ENCODE peak calls at places on chromosomes 4 and X, in five cellular contexts. R is gastrocnemius medialis, I is spleen, Z is bronchial epithelial cell, M is cardiac muscle cell. Q is an unnamed sample. For H3K36me3, the result is how much of the 10 kb centered on the place peaks cover.

GRCh38 chr4:32140636-32141035 is 1420.5 kb downstream of the PCDH7 start:
- DNase-seq in M (no peak), I (no peak), Z (peak), R (no peak), Q (no peak)

GRCh38 chr4:88101165-88101564 is 57.3 kb downstream of the ABCG2 start:
- DNase-seq in Z (no peak), M (no peak), R (no peak), I (no peak), Q (no peak)

GRCh38 chr4:166014411-166014810 is 141.4 kb downstream of the TLL1 start:
- DNase-seq in Z (peak), I (no peak), R (no peak), M (no peak), Q (no peak)

GRCh38 chrX:137930562-137930961 is 364.6 kb downstream of the ZIC3 start:
- DNase-seq in I (no peak), Z (no peak), R (no peak), M (no peak), Q (no peak)

GRCh38 chr4:1082215-1083182 is 30.9 kb downstream of the RNF212 start:
- DNase-seq in R (peak), M (no peak), I (no peak), Z (peak), Q (no peak)

GRCh38 chr4:93475730-93476129 is 352.8 kb upstream of the ATOH1 start:
- DNase-seq in I (no peak), Z (peak), M (no peak), R (no peak), Q (no peak)

GRCh38 chrX:68415289-68415688 is 18.0 kb downstream of the OPHN1 start:
- DNase-seq in R (peak), M (no peak), Z (no peak), I (no peak), Q (no peak)

GRCh38 chrX:54933150-54933826 is 12.7 kb downstream of the TRO start:
- DNase-seq in I (no peak), Z (no peak), M (no peak), R (no peak), Q (no peak)

GRCh38 chr4:15995826-15996225 is 32.9 kb upstream of the FGFBP2 start:
- DNase-seq in M (no peak), I (no peak), Z (no peak), R (no peak), Q (no peak)

GRCh38 chrX:149455934-149456333 is 49.2 kb downstream of the IDS start:
- DNase-seq in M (no peak), I (no peak), Z (no peak), R (no peak), Q (no peak)

GRCh38 chr4:47642985-47643745 is 158.1 kb downstream of the ATP10D start:
- DNase-seq in I (no peak), R (no peak), Z (no peak), M (no peak), Q (peak)

GRCh38 chr4:24394041-24394440 is 190.3 kb downstream of the DHX15 start:
- DNase-seq in R (no peak), I (no peak), Z (peak), M (no peak), Q (no peak)

GRCh38 chr4:185108185-185108584 is 34.9 kb upstream of the SLC25A4 start:
- DNase-seq in Z (no peak), R (no peak), I (no peak), M (no peak), Q (no peak)

GRCh38 chr4:140993969-140994459 is 139.3 kb downstream of the RNF150 start:
- DNase-seq in I (no peak), R (no peak), M (no peak), Z (no peak), Q (no peak)

GRCh38 chr4:174423257-174423944 is 98.9 kb downstream of the HPGD start:
- DNase-seq in R (peak), Z (peak), I (no peak), M (peak), Q (no peak)

GRCh38 chr4:53680168-53680567 is 88.9 kb upstream of the LNX1 start:
- DNase-seq in I (no peak), M (no peak), R (no peak), Z (no peak), Q (no peak)

GRCh38 chrX:103565752-103566151 is 19.6 kb upstream of the TCEAL4 start:
- DNase-seq in Z (peak), M (no peak), R (no peak), I (no peak), Q (no peak)

GRCh38 chrX:133364201-133364600 is 51.1 kb downstream of the GPC4 start:
- DNase-seq in R (no peak), M (no peak), I (no peak), Z (no peak), Q (no peak)

GRCh38 chr4:7332216-7333023 is 102.3 kb downstream of the PSAPL1 start:
- DNase-seq in Z (no peak), R (no peak), I (peak), M (no peak), Q (no peak)

GRCh38 chrX:56728321-56728720 is 722 bp upstream of the NBDY start:
- DNase-seq in Z (peak), M (peak), R (no peak), I (no peak), Q (no peak)

GRCh38 chr4:120858776-120859175 is 63.8 kb downstream of the PRDM5 start:
- DNase-seq in Z (peak), I (no peak), R (no peak), M (no peak), Q (no peak)

GRCh38 chr4:4864443-4864939 is 5.0 kb downstream of the MSX1 start:
- DNase-seq in M (no peak), R (no peak), Z (no peak), I (peak), Q (no peak)

GRCh38 chr4:100075486-100076270 is 114.6 kb downstream of the DDIT4L start:
- DNase-seq in R (no peak), Z (no peak), M (no peak), I (no peak), Q (no peak)

GRCh38 chr4:108117473-108118182 is 51.1 kb downstream of the LEF1 start:
- DNase-seq in M (peak), I (no peak), Z (no peak), R (no peak), Q (no peak)

GRCh38 chr4:17875402-17876070 is 64.8 kb downstream of the NCAPG start:
- DNase-seq in M (no peak), I (no peak), Z (no peak), R (no peak), Q (no peak)

GRCh38 chr4:140884431-140885058 is 128.4 kb upstream of the TBC1D9 start:
- DNase-seq in M (peak), R (no peak), Z (peak), I (no peak), Q (peak)

GRCh38 chr4:19678763-19679162 is 572.9 kb upstream of the SLIT2 start:
- DNase-seq in I (no peak), M (no peak), Z (peak), R (no peak), Q (no peak)

GRCh38 chrX:5399403-5399802 is 829.3 kb downstream of the NLGN4X start:
- DNase-seq in I (no peak), R (no peak), M (no peak), Z (no peak), Q (no peak)

GRCh38 chrX:106802063-106802387 is 448 bp upstream of the TBC1D8B start:
- DNase-seq in M (peak), Z (no peak), R (no peak), I (no peak), Q (no peak)

GRCh38 chr4:173074501-173074946 is 94.1 kb upstream of the GALNT7 start:
- DNase-seq in R (peak), Z (peak), I (no peak), M (no peak), Q (no peak)

GRCh38 chrX:68532828-68533227 is 34.0 kb downstream of the YIPF6 start:
- DNase-seq in M (no peak), I (no peak), Z (no peak), R (no peak), Q (no peak)

GRCh38 chr4:140049924-140050681 is 103.9 kb downstream of the MAML3 start:
- DNase-seq in Z (no peak), R (no peak), I (no peak), M (peak), Q (peak)

GRCh38 chr4:130722370-130722769 is 1626.4 kb downstream of the C4orf33 start:
- DNase-seq in Z (peak), R (no peak), M (no peak), I (no peak), Q (no peak)

GRCh38 chrX:155745792-155746191 is 133.0 kb upstream of the TMLHE start:
- DNase-seq in I (no peak), R (peak), M (peak), Z (peak), Q (no peak)

GRCh38 chr4:19214591-19214990 is 1037.1 kb upstream of the SLIT2 start:
- DNase-seq in Z (peak), M (no peak), I (no peak), R (no peak), Q (no peak)

GRCh38 chr4:6761540-6762243 is 20.8 kb upstream of the KIAA0232 start:
- DNase-seq in I (peak), M (no peak), R (no peak), Z (no peak), Q (no peak)

GRCh38 chr4:88119951-88120350 is 38.5 kb downstream of the ABCG2 start:
- DNase-seq in Z (no peak), R (no peak), I (no peak), M (no peak), Q (no peak)

GRCh38 chr4:132065940-132066495 is 1083.1 kb upstream of the PCDH10 start:
- DNase-seq in R (no peak), I (no peak), Z (peak), M (no peak), Q (no peak)

GRCh38 chrX:124426273-124426672 is 79.9 kb downstream of the SH2D1A start:
- DNase-seq in Z (no peak), M (no peak), R (no peak), I (no peak), Q (no peak)

DNA sequence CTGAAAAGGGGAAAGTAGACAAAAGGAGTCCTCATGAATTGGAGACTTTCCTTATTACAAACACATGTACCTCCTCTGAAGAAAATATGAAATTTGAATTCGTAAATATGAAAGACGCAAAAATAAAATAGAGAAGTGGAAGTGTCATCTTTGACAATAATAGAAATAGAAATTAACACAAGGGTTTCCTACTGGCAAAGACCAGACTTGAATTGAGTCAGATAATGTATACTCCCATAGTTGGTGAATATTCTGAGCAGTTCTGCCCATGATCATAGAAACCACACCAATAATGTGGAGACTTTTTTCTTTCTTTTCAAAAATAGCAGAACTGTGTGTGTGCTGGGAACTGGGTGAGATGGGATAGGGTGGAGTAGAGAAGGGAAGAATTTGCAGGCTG is 277.7 kb upstream of the TET2 start:
- DNase-seq in R (no peak), Z (no peak), I (no peak), M (no peak), Q (no peak)
- H3K4me3 ChIP-seq in R (no peak), Z (no peak), I (no peak), M (no peak), Q (no peak)

GRCh38 chr4:138560448-138560847 is 318.3 kb upstream of the SLC7A11 start:
- DNase-seq in M (no peak), I (peak), R (no peak), Z (no peak), Q (no peak)
- H3K36me3 ChIP-seq in M (under half), I (under half), R (under half), Z (under half), Q (under half)

GRCh38 chr4:170025523-170026252 is 507 bp downstream of the MFAP3L start:
- DNase-seq in I (no peak), R (peak), Z (no peak), M (peak), Q (peak)

GRCh38 chr4:170030121-170030520 is 3.9 kb upstream of the MFAP3L start:
- DNase-seq in R (no peak), M (no peak), I (no peak), Z (peak), Q (no peak)

GRCh38 chr4:170027181-170027829 is 1.1 kb upstream of the MFAP3L start:
- DNase-seq in I (peak), M (peak), Z (peak), R (peak), Q (peak)

GRCh38 chr4:170022211-170022610 is 4.0 kb downstream of the MFAP3L start:
- DNase-seq in R (no peak), I (no peak), M (no peak), Z (no peak), Q (no peak)

GRCh38 chr4:170026253-170026991 is at the start of gene MFAP3L:
- DNase-seq in R (peak), M (peak), I (peak), Z (peak), Q (peak)
- TF ChIP-seq CTCF in R (peak), M (no peak), I (no peak), Z (no peak), Q (peak)

GRCh38 chr4:40202474-40202873 is 5.6 kb downstream of the RHOH start:
- DNase-seq in R (no peak), I (no peak), M (no peak), Z (no peak), Q (no peak)
- H3K4me3 ChIP-seq in R (no peak), I (peak), M (no peak), Z (no peak), Q (no peak)

GRCh38 chr4:186604124-186604627 is 48.8 kb upstream of the MTNR1A start:
- DNase-seq in I (no peak), Z (no peak), R (no peak), M (no peak), Q (no peak)
- H3K36me3 ChIP-seq in I (under half), Z (under half), R (under half), M (half or more), Q (under half)

GRCh38 chr4:41725254-41725653 is 23.3 kb downstream of the PHOX2B start:
- DNase-seq in I (no peak), R (no peak), Z (no peak), M (no peak), Q (peak)
- TF ChIP-seq CTCF in I (no peak), R (no peak), Z (no peak), M (no peak), Q (peak)

GRCh38 chr4:92305148-92305877 is 1.5 kb downstream of the GRID2 start:
- DNase-seq in R (no peak), M (peak), Z (peak), I (no peak), Q (peak)
- H3K4me3 ChIP-seq in R (peak), M (peak), Z (peak), I (peak), Q (peak)